ENCODE peak calls at places on chromosomes 11 and 22, in five cellular contexts. Y, T, I, N and O are unnamed samples.

GRCh38 chr11:102734650-102735049 is 9.9 kb upstream of the MMP8 start:
- DNase-seq in Y (no peak), T (no peak), I (no peak), N (no peak), O (no peak)

GRCh38 chr11:66987158-66987620 is 12.1 kb downstream of the C11orf86 start:
- DNase-seq in N (peak; percentile 19), I (no peak), T (no peak), Y (no peak), O (no peak)

GRCh38 chr11:70141490-70142014 is 61.5 kb upstream of the FADD start:
- DNase-seq in N (no peak), Y (no peak), T (no peak), I (no peak), O (no peak)

GRCh38 chr11:118988280-118988679 is 9.7 kb upstream of the CENATAC start:
- DNase-seq in T (no peak), Y (no peak), I (peak; percentile 78), N (no peak), O (no peak)

GRCh38 chr22:47030143-47030641 is 267.7 kb downstream of the TBC1D22A start:
- DNase-seq in T (no peak), Y (no peak), I (no peak), N (no peak), O (no peak)

GRCh38 chr11:2271327-2272240 is 1.2 kb upstream of the ASCL2 start:
- DNase-seq in N (no peak), T (no peak), I (no peak), Y (no peak), O (no peak)

GRCh38 chr11:64960719-64961118 is 11.2 kb downstream of the MAJIN start:
- DNase-seq in Y (no peak), I (no peak), N (no peak), T (no peak), O (no peak)

GRCh38 chr22:22201925-22202343 is 42.7 kb upstream of the VPREB1 start:
- DNase-seq in N (no peak), Y (no peak), I (no peak), T (no peak), O (peak; percentile 80)

GRCh38 chr22:38792833-38793232 is 1.1 kb downstream of the DNAL4 start:
- DNase-seq in I (no peak), Y (no peak), N (peak; percentile 24), T (no peak), O (no peak)

GRCh38 chr11:34029176-34029575 is 22.4 kb upstream of the CAPRIN1 start:
- DNase-seq in Y (no peak), N (no peak), T (no peak), I (no peak), O (no peak)

GRCh38 chr11:126080206-126080941 is 17.7 kb upstream of the CDON start:
- DNase-seq in N (no peak), Y (no peak), T (no peak), I (no peak), O (no peak)

GRCh38 chr22:36795633-36796032 is 19.7 kb upstream of the IFT27 start:
- DNase-seq in N (no peak), T (no peak), Y (no peak), I (no peak), O (no peak)

GRCh38 chr22:42414565-42415298 is 17.5 kb downstream of the NFAM1 start:
- DNase-seq in I (no peak), Y (no peak), T (no peak), N (no peak), O (no peak)

GRCh38 chr11:66651011-66651410 is 12.5 kb downstream of the RBM4 start:
- DNase-seq in Y (no peak), I (no peak), N (no peak), T (no peak), O (no peak)

GRCh38 chr11:73173755-73174494 is 31.8 kb upstream of the FCHSD2 start:
- DNase-seq in I (no peak), Y (no peak), N (no peak), T (no peak), O (no peak)

GRCh38 chr22:20650294-20651207 is 123.4 kb upstream of the SERPIND1 start:
- DNase-seq in T (no peak), I (no peak), N (no peak), Y (no peak), O (no peak)

GRCh38 chr11:62883677-62884076 is 3.0 kb downstream of the SLC3A2 start:
- DNase-seq in I (no peak), Y (no peak), T (no peak), N (no peak), O (no peak)

GRCh38 chr11:48036466-48036865 is 56.1 kb downstream of the PTPRJ start:
- DNase-seq in N (peak; percentile 69), Y (no peak), I (no peak), T (no peak), O (peak; percentile 42)

GRCh38 chr22:47307326-47307725 is 544.9 kb downstream of the TBC1D22A start:
- DNase-seq in T (no peak), I (no peak), N (peak; percentile 68), Y (no peak), O (no peak)

GRCh38 chr22:37401401-37401859 is 25.8 kb downstream of the ELFN2 start:
- DNase-seq in Y (no peak), N (peak; percentile 73), T (no peak), I (no peak), O (no peak)

GRCh38 chr11:18757742-18758294 is 31.8 kb upstream of the IGSF22 start:
- DNase-seq in N (peak; percentile 33), I (no peak), Y (no peak), T (no peak), O (no peak)

GRCh38 chr11:69012092-69013008 is 696 bp downstream of the MRGPRF start:
- DNase-seq in Y (no peak), I (no peak), N (peak; percentile 71), T (no peak), O (no peak)

GRCh38 chr11:37504066-37504611 is 906.1 kb upstream of the RAG2 start:
- DNase-seq in Y (peak; percentile 78), I (peak; percentile 21), T (no peak), N (peak; percentile 68), O (no peak)

GRCh38 chr11:16359369-16359768 is 3.0 kb upstream of the SOX6 start:
- DNase-seq in T (no peak), N (no peak), Y (no peak), I (no peak), O (no peak)

GRCh38 chr11:102497061-102497460 is 33.5 kb downstream of the MMP7 start:
- DNase-seq in T (no peak), N (peak; percentile 36), I (no peak), Y (no peak), O (no peak)

GRCh38 chr11:46724088-46724487 is 5.1 kb downstream of the F2 start:
- DNase-seq in T (no peak), N (no peak), Y (no peak), I (no peak), O (no peak)
- H3K9ac ChIP-seq in T (no peak overlapping the region), N (no peak overlapping the region), Y (no peak overlapping the region), I (no peak overlapping the region), O (no peak overlapping the region)

GRCh38 chr11:115737875-115738274 is 233.7 kb upstream of the CADM1 start:
- DNase-seq in I (no peak), T (no peak), Y (no peak), N (no peak), O (no peak)

GRCh38 chr11:115739878-115740277 is 235.7 kb upstream of the CADM1 start:
- DNase-seq in Y (no peak), N (no peak), T (no peak), I (no peak), O (no peak)

GRCh38 chr11:115739121-115739520 is 234.9 kb upstream of the CADM1 start:
- DNase-seq in Y (no peak), I (no peak), N (no peak), T (no peak), O (no peak)

GRCh38 chr11:115740365-115740764 is 236.2 kb upstream of the CADM1 start:
- DNase-seq in T (no peak), Y (no peak), I (no peak), N (no peak), O (no peak)

DNA sequence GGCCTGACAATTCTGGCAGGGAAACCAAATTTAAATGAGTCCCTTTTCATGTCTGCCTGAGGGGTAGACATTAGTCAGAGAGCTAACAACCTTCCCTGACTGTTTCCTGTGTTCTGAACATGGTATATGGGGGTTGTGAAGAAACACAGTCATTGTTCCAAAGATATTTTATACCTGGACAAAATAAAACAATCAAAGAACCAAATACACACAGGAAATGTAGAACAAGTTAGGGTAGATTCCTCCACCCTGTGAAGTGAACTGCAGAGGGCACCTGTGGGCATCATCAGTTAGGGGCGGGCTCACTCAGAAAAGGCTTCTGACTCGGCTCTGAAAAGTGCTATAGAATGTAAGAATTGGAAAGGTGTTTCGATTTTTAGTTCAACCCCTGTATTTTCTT is 231.9 kb upstream of the CADM1 start:
- DNase-seq in N (no peak), Y (no peak), I (no peak), T (no peak), O (peak; percentile 42)
- H3K9ac ChIP-seq in N (no peak overlapping the region), Y (no peak overlapping the region), I (no peak overlapping the region), T (no peak overlapping the region), O (no peak overlapping the region)

GRCh38 chr22:17258015-17258827 is 39.0 kb upstream of the ADA2 start:
- DNase-seq in I (no peak), T (no peak), N (peak; percentile 37), Y (peak; percentile 98), O (peak; percentile 49)

GRCh38 chr22:17260291-17260690 is 41.1 kb upstream of the ADA2 start:
- DNase-seq in I (no peak), T (no peak), N (no peak), Y (no peak), O (no peak)

GRCh38 chr22:17257578-17257977 is 38.3 kb upstream of the ADA2 start:
- DNase-seq in Y (no peak), T (no peak), N (no peak), I (no peak), O (no peak)

GRCh38 chr22:17260950-17261349 is 41.7 kb upstream of the ADA2 start:
- DNase-seq in N (no peak), I (no peak), Y (no peak), T (no peak), O (no peak)

GRCh38 chr22:17257091-17257490 is 37.9 kb upstream of the ADA2 start:
- DNase-seq in Y (no peak), T (no peak), N (no peak), I (no peak), O (no peak)
- H3K9ac ChIP-seq in Y (no peak overlapping the region), T (no peak overlapping the region), N (no peak overlapping the region), I (no peak overlapping the region), O (no peak overlapping the region)

GRCh38 chr11:12122083-12122482 is 11.7 kb downstream of the MICAL2 start:
- DNase-seq in N (no peak), I (no peak), Y (no peak), T (peak; percentile 48), O (peak; percentile 47)

GRCh38 chr11:12123177-12123576 is 12.8 kb downstream of the MICAL2 start:
- DNase-seq in Y (no peak), N (peak; percentile 85), T (no peak), I (no peak), O (no peak)

GRCh38 chr11:12125609-12126149 is 15.3 kb downstream of the MICAL2 start:
- DNase-seq in N (no peak), Y (no peak), T (peak; percentile 29), I (no peak), O (no peak)

GRCh38 chr11:12124306-12124705 is 13.9 kb downstream of the MICAL2 start:
- DNase-seq in Y (no peak), N (no peak), T (no peak), I (no peak), O (no peak)

DNA sequence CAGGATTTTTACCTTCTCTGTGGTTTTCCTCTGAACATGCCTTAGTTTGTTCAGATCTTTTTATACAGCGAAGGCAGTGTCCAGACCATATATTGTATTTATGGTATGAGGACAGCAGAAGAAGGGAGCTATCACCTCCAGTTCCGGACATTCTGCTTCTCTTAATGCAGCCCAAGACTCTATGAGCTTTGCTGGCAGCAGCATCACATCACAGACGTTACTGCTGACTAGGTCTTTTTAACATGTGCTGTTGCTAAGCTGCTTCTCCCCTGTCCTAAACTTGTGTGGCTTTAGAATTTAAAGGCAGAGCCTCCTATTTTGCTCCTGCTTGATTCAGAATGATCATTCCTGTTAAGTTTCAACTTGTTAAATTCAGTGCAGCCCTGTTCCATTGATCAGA is 13.4 kb downstream of the MICAL2 start:
- DNase-seq in N (peak; percentile 84), T (no peak), Y (no peak), I (no peak), O (no peak)
- H3K9ac ChIP-seq in N (no peak overlapping the region), T (no peak overlapping the region), Y (no peak overlapping the region), I (peak overlapping the region; percentile 73), O (no peak overlapping the region)